ENCODE peak calls at places on chromosomes 4 and X, in seven cellular contexts. X is iPS-NIHi11; Q is activated naive CD4-positive, alpha-beta T cell treated with anti-CD3 and anti-CD28 coated beads for 36 hours; I is CD4-positive, alpha-beta T cell; Z is activated CD8-positive, alpha-beta memory T cell treated with anti-CD3 and anti-CD28 coated beads, Interleukin-2, amount 50 U/mL, for 4 hours; M is mucosa of gallbladder; A is sciatic nerve. J is an unnamed sample.

GRCh38 chrX:113408843-113409242 is 568.2 kb upstream of the AMOT start:
- DNase-seq in X (no peak), Q (no peak), I (no peak), Z (no peak), M (no peak), A (no peak), J (no peak)

GRCh38 chrX:45668686-45669443 is 468.2 kb upstream of the DIPK2B start:
- DNase-seq in X (no peak), Q (no peak), I (no peak), Z (no peak), M (no peak), A (no peak), J (no peak)

GRCh38 chr4:114780205-114780604 is 181.6 kb downstream of the UGT8 start:
- DNase-seq in X (peak), Q (no peak), I (no peak), Z (no peak), M (peak), A (no peak), J (no peak)

GRCh38 chrX:46447384-46447783 is 97.8 kb downstream of the ZNF674 start:
- DNase-seq in X (no peak), Q (no peak), I (no peak), Z (no peak), M (no peak), A (no peak), J (peak)

GRCh38 chrX:101478366-101478765 is 6.9 kb upstream of the ARMCX4 start:
- DNase-seq in X (no peak), Q (no peak), I (no peak), Z (no peak), M (no peak), A (no peak), J (no peak)

GRCh38 chrX:105552395-105552794 is 269.9 kb upstream of the NRK start:
- DNase-seq in X (no peak), Q (no peak), I (no peak), Z (no peak), M (no peak), A (no peak), J (no peak)

GRCh38 chrX:13605611-13606010 is 36.2 kb downstream of the EGFL6 start:
- DNase-seq in X (no peak), Q (no peak), I (no peak), Z (no peak), M (no peak), A (no peak), J (no peak)

GRCh38 chrX:149628768-149629167 is 2.8 kb downstream of the TMEM185A start:
- DNase-seq in X (no peak), Q (no peak), I (no peak), Z (no peak), M (no peak), A (no peak), J (no peak)

GRCh38 chrX:108304210-108304609 is 134.0 kb downstream of the COL4A6 start:
- DNase-seq in X (peak), Q (no peak), I (no peak), Z (no peak), M (no peak), A (no peak), J (no peak)

GRCh38 chr4:4308800-4309441 is 18.9 kb downstream of the ZBTB49 start:
- DNase-seq in X (no peak), Q (no peak), I (no peak), Z (no peak), M (no peak), A (peak), J (no peak)

GRCh38 chrX:103628386-103629290 is at the start of gene TCEAL1:
- DNase-seq in X (peak), Q (peak), I (no peak), Z (peak), M (peak), A (peak), J (no peak)

GRCh38 chr4:85842540-85842939 is 367.6 kb downstream of the ARHGAP24 start:
- DNase-seq in X (no peak), Q (no peak), I (no peak), Z (no peak), M (peak), A (no peak), J (peak)

GRCh38 chr4:82429728-82430192 is 502 bp downstream of the HNRNPDL start:
- DNase-seq in X (no peak), Q (no peak), I (peak), Z (no peak), M (peak), A (no peak), J (no peak)

GRCh38 chrX:101210630-101211029 is 9.0 kb upstream of the DRP2 start:
- DNase-seq in X (no peak), Q (no peak), I (no peak), Z (no peak), M (no peak), A (no peak), J (no peak)

GRCh38 chr4:17173300-17173699 is 274.9 kb upstream of the LDB2 start:
- DNase-seq in X (peak), Q (no peak), I (no peak), Z (no peak), M (no peak), A (no peak), J (no peak)

GRCh38 chrX:48695925-48696300 is 621 bp upstream of the SUV39H1 start:
- DNase-seq in X (no peak), Q (no peak), I (no peak), Z (no peak), M (no peak), A (no peak), J (no peak)

GRCh38 chr4:174041555-174042110 is 241.8 kb downstream of the FBXO8 start:
- DNase-seq in X (peak), Q (no peak), I (no peak), Z (no peak), M (no peak), A (no peak), J (no peak)

GRCh38 chr4:128521156-128521555 is 233.5 kb upstream of the PGRMC2 start:
- DNase-seq in X (no peak), Q (no peak), I (no peak), Z (no peak), M (no peak), A (no peak), J (no peak)

GRCh38 chrX:11899091-11899490 is 141.1 kb downstream of the MSL3 start:
- DNase-seq in X (no peak), Q (no peak), I (no peak), Z (no peak), M (no peak), A (no peak), J (no peak)

J was measured in thoracic aorta.